ENCODE peak calls at places on chromosome 19, in nine cellular contexts. Z, E, S, D, I, T, W, V and G are unnamed samples.

GRCh38 chr19:19552811-19553210 is 14.7 kb downstream of the CILP2 start:
- DNase-seq in Z (no peak), E (no peak), S (no peak), D (peak), I (peak), T (peak), W (peak), V (no peak), G (peak)

GRCh38 chr19:33438016-33438671 is 64.6 kb downstream of the CEBPG start:
- DNase-seq in Z (no peak), E (peak), S (no peak), D (no peak), I (peak), T (peak), W (peak), V (no peak), G (no peak)

GRCh38 chr19:45069056-45069455 is 7.2 kb downstream of the ZNF296 start:
- DNase-seq in Z (no peak), E (no peak), S (no peak), D (no peak), I (no peak), T (peak), W (peak), V (no peak), G (no peak)

GRCh38 chr19:4173479-4174211 is 8.7 kb downstream of the SIRT6 start:
- DNase-seq in Z (no peak), E (no peak), S (no peak), D (no peak), I (no peak), T (no peak), W (no peak), V (no peak), G (no peak)

GRCh38 chr19:38023661-38024574 is 116.9 kb downstream of the SIPA1L3 start:
- DNase-seq in Z (no peak), E (no peak), S (no peak), D (no peak), I (no peak), T (no peak), W (no peak), V (no peak), G (no peak)

GRCh38 chr19:37251308-37252229 is 33.6 kb downstream of the ZNF383 start:
- DNase-seq in Z (peak), E (peak), S (no peak), D (no peak), I (peak), T (no peak), W (peak), V (peak), G (no peak)

GRCh38 chr19:1411255-1412191 is 4.1 kb downstream of the DAZAP1 start:
- DNase-seq in Z (no peak), E (no peak), S (no peak), D (no peak), I (peak), T (no peak), W (no peak), V (peak), G (no peak)

GRCh38 chr19:1794424-1795185 is 17.5 kb downstream of the ATP8B3 start:
- DNase-seq in Z (no peak), E (no peak), S (no peak), D (no peak), I (no peak), T (no peak), W (no peak), V (no peak), G (no peak)

GRCh38 chr19:16069813-16070365 is 6.4 kb upstream of the TPM4 start:
- DNase-seq in Z (no peak), E (peak), S (no peak), D (no peak), I (no peak), T (no peak), W (peak), V (no peak), G (peak)

GRCh38 chr19:43618921-43619261 is 538 bp downstream of the ZNF428 start:
- DNase-seq in Z (no peak), E (no peak), S (no peak), D (peak), I (no peak), T (peak), W (peak), V (no peak), G (peak)

GRCh38 chr19:23283925-23284324 is 33.7 kb upstream of the ZNF724 start:
- DNase-seq in Z (no peak), E (no peak), S (no peak), D (peak), I (peak), T (no peak), W (peak), V (peak), G (peak)
- TF ChIP-seq CTCF in Z (peak), E (peak), S (peak), D (peak), I (peak), T (no peak), W (peak), V (peak), G (peak)

GRCh38 chr19:12970070-12970820 is 869 bp downstream of the DAND5 start:
- DNase-seq in Z (no peak), E (no peak), S (no peak), D (no peak), I (no peak), T (no peak), W (no peak), V (no peak), G (no peak)

GRCh38 chr19:12969292-12969988 is at the start of gene DAND5:
- DNase-seq in Z (no peak), E (no peak), S (no peak), D (no peak), I (no peak), T (no peak), W (no peak), V (no peak), G (no peak)

GRCh38 chr19:12965017-12965811 is 4.2 kb upstream of the DAND5 start:
- DNase-seq in Z (peak), E (peak), S (peak), D (peak), I (peak), T (peak), W (peak), V (no peak), G (peak)

GRCh38 chr19:12967907-12968306 is 1.5 kb upstream of the DAND5 start:
- DNase-seq in Z (no peak), E (no peak), S (no peak), D (no peak), I (no peak), T (no peak), W (peak), V (no peak), G (no peak)

GRCh38 chr19:12965812-12966135 is 3.6 kb upstream of the DAND5 start:
- DNase-seq in Z (no peak), E (no peak), S (no peak), D (no peak), I (no peak), T (no peak), W (no peak), V (no peak), G (no peak)
- TF ChIP-seq CTCF in Z (no peak), E (no peak), S (no peak), D (no peak), I (no peak), T (no peak), W (no peak), V (no peak), G (no peak)

DNA sequence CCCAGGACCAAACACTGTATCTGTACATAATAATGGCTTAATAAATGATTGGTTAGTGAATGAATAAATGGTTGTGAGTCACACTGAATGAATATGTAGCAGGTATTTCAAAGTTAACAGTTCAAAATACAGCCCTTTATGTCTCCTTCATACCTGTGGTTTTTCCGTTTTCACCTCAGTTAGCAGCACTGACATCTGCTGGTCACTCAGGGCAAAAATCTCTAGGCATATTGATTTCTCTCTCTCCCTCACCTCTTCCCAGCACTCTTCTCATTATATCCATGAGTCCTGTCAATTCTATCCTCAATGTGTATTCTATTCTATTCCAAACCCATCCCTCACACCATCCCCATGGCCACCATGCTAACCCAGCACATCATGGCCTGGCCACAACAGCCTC is 76.2 kb downstream of the PEG3 start:
- DNase-seq in Z (no peak), E (no peak), S (no peak), D (no peak), I (no peak), T (no peak), W (peak), V (no peak), G (no peak)
- TF ChIP-seq CTCF in Z (no peak), E (peak), S (no peak), D (no peak), I (no peak), T (no peak), W (peak), V (no peak), G (no peak)

DNA sequence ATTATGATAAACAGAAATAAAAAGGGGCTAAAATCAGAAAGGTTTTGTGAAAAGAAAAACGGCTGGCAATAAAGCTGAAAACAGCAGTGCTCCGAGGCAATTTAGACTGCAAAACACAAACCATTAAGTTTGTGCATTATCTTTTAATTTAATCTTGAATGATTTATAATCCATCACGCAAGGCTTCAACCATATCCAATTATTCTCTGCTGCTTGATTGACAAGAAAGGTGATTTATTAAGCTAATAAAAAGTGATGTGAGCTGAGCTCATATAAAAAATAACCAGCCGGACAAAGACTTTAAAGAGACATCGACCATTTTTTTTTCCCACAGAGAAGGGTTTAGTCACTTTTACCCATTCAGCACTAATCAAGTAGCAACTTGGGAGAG is 33.6 kb downstream of the TSHZ3 start:
- DNase-seq in Z (no peak), E (no peak), S (no peak), D (no peak), I (no peak), T (no peak), W (no peak), V (no peak), G (no peak)
- TF ChIP-seq CTCF in Z (no peak), E (no peak), S (no peak), D (no peak), I (no peak), T (no peak), W (no peak), V (no peak), G (no peak)

GRCh38 chr19:53308339-53308811 is 25.2 kb upstream of the ZNF845 start:
- DNase-seq in Z (no peak), E (no peak), S (no peak), D (peak), I (no peak), T (no peak), W (no peak), V (peak), G (no peak)
- TF ChIP-seq CTCF in Z (no peak), E (peak), S (peak), D (peak), I (peak), T (no peak), W (peak), V (peak), G (no peak)

GRCh38 chr19:18412610-18413239 is 6.5 kb upstream of the SSBP4 start:
- DNase-seq in Z (no peak), E (no peak), S (no peak), D (no peak), I (no peak), T (no peak), W (no peak), V (no peak), G (no peak)
- TF ChIP-seq CTCF in Z (no peak), E (no peak), S (no peak), D (no peak), I (no peak), T (no peak), W (no peak), V (no peak), G (no peak)

GRCh38 chr19:10713317-10713716 is 4.6 kb upstream of the DNM2 start:
- DNase-seq in Z (no peak), E (no peak), S (no peak), D (no peak), I (no peak), T (no peak), W (no peak), V (no peak), G (no peak)
- TF ChIP-seq CTCF in Z (no peak), E (no peak), S (no peak), D (no peak), I (no peak), T (no peak), W (no peak), V (no peak), G (no peak)